ENCODE peak calls at places on chromosomes 7 and 10, in four cellular contexts. H, F, I and J are unnamed samples.

GRCh38 chr7:107606303-107606702 is 26.3 kb downstream of the BCAP29 start:
- DNase-seq in H (no peak), F (no peak), I (no peak), J (no peak)

GRCh38 chr10:51707821-51708424 is 8.5 kb upstream of the CSTF2T start:
- DNase-seq in F (no peak), H (no peak), I (no peak), J (no peak)

GRCh38 chr7:143288836-143289235 is 685 bp downstream of the CASP2 start:
- DNase-seq in H (no peak), F (peak; percentile 21), I (no peak), J (peak; percentile 12)

GRCh38 chr7:80722596-80723141 is 84.2 kb downstream of the CD36 start:
- DNase-seq in I (no peak), H (no peak), F (peak; percentile 99), J (no peak)

GRCh38 chr7:131653418-131654248 is 97.2 kb upstream of the PODXL start:
- DNase-seq in H (no peak), I (no peak), F (no peak), J (no peak)

GRCh38 chr7:23593706-23594105 is 3.5 kb upstream of the CCDC126 start:
- DNase-seq in I (no peak), F (no peak), H (peak; percentile 39), J (peak; percentile 61)

GRCh38 chr7:20514364-20514763 is 101.1 kb upstream of the ABCB5 start:
- DNase-seq in I (no peak), H (no peak), F (peak; percentile 24), J (no peak)

GRCh38 chr7:31022117-31022516 is 30.0 kb upstream of the ADCYAP1R1 start:
- DNase-seq in H (no peak), F (no peak), I (no peak), J (no peak)

GRCh38 chr10:3538850-3539531 is 246.0 kb downstream of the KLF6 start:
- DNase-seq in F (peak; percentile 99), H (peak; percentile 34), I (no peak), J (no peak)

GRCh38 chr10:44756235-44756634 is 154.9 kb upstream of the TMEM72 start:
- DNase-seq in I (no peak), H (no peak), F (peak; percentile 39), J (no peak)

GRCh38 chr7:12909483-12909882 is 222.1 kb downstream of the ARL4A start:
- DNase-seq in H (no peak), I (no peak), F (no peak), J (no peak)

GRCh38 chr7:45710271-45711160 is 136.3 kb downstream of the ADCY1 start:
- DNase-seq in F (no peak), I (no peak), H (no peak), J (no peak)

GRCh38 chr7:47147213-47147631 is 434.7 kb downstream of the TNS3 start:
- DNase-seq in I (no peak), H (no peak), F (no peak), J (no peak)

GRCh38 chr7:74027683-74028320 is at the start of gene ELN:
- DNase-seq in H (no peak), F (peak; percentile 33), I (no peak), J (no peak)

GRCh38 chr7:66720571-66720970 is 20.0 kb upstream of the RABGEF1 start:
- DNase-seq in F (no peak), I (no peak), H (no peak), J (no peak)

GRCh38 chr10:99742701-99743100 is 10.7 kb downstream of the CUTC start:
- DNase-seq in I (no peak), H (no peak), F (peak; percentile 44), J (no peak)

GRCh38 chr7:81605493-81605892 is 164.4 kb downstream of the HGF start:
- DNase-seq in H (no peak), F (no peak), I (no peak), J (no peak)

GRCh38 chr7:49255061-49255460 is 330.7 kb downstream of the CDC14C start:
- DNase-seq in I (no peak), H (no peak), F (no peak), J (no peak)

GRCh38 chr7:18976715-18977466 is 140.5 kb downstream of the TWIST1 start:
- DNase-seq in F (no peak), I (no peak), H (no peak), J (no peak)

GRCh38 chr7:39164887-39165286 is 187.2 kb downstream of the POU6F2 start:
- DNase-seq in F (no peak), H (no peak), I (no peak), J (no peak)

GRCh38 chr10:71831646-71832552 is 19.2 kb downstream of the PSAP start:
- DNase-seq in I (no peak), F (peak; percentile 49), H (no peak), J (no peak)

GRCh38 chr7:151897201-151897711 is 20.3 kb upstream of the PRKAG2 start:
- DNase-seq in H (no peak), F (no peak), I (no peak), J (no peak)

GRCh38 chr7:137975223-137975622 is 26.7 kb downstream of the CREB3L2 start:
- DNase-seq in I (peak; percentile 37), H (no peak), F (peak; percentile 82), J (peak; percentile 65)

GRCh38 chr7:72781161-72781560 is 46.8 kb downstream of the TYW1B start:
- DNase-seq in I (no peak), F (no peak), H (no peak), J (no peak)

GRCh38 chr10:124125305-124126116 is 32.1 kb upstream of the CHST15 start:
- DNase-seq in H (peak; percentile 17), I (no peak), F (peak; percentile 34), J (peak; percentile 37)
- TF ChIP-seq CTCF in H (peak; percentile 61), I (peak; percentile 56), F (peak; percentile 50), J (peak; percentile 47)

GRCh38 chr10:31353574-31353973 is 34.6 kb downstream of the ZEB1 start:
- DNase-seq in F (peak; percentile 39), H (peak; percentile 34), I (no peak), J (peak; percentile 86)
- TF ChIP-seq CTCF in F (no peak), H (peak; percentile 31), I (peak; percentile 28), J (peak; percentile 11)

GRCh38 chr7:88787777-88788176 is 7.8 kb downstream of the TEX47 start:
- DNase-seq in I (no peak), F (no peak), H (no peak), J (no peak)

GRCh38 chr7:88795553-88795952 is at the start of gene TEX47:
- DNase-seq in F (no peak), H (no peak), I (no peak), J (no peak)

GRCh38 chr7:88791891-88792290 is 3.6 kb downstream of the TEX47 start:
- DNase-seq in F (no peak), I (no peak), H (no peak), J (no peak)

GRCh38 chr7:88792361-88792760 is 3.2 kb downstream of the TEX47 start:
- DNase-seq in I (no peak), F (no peak), H (no peak), J (no peak)

DNA sequence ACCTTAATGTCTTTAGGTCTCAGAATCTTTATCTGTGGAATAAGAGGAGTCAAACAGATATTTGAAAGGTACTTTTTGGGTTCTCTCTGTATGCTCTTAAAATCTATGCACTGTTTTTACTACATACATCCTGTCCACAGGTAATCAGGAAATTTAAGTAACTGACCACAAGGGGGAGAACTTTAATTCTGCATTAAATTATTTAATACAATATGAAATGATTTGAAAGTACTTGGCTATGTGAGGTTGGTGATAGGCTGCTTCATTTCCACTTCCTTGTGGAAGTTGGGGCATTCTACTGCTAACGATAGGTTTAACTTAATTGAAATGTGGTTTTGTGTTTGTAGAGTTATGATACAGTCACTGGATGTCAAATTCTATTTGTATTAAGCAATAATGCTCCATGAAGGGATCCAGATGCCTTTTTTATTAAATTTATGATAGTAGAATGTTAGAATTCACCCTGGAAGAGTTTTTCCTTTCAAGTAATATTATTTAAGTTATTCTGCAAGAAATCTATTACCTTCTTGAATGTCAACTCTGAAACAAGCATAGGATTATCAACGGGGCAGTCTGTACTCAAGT is 6.0 kb downstream of the TEX47 start:
- DNase-seq in I (no peak), F (peak; percentile 45), H (no peak), J (peak; percentile 9)
- TF ChIP-seq CTCF in I (peak; percentile 77), F (peak; percentile 54), H (peak; percentile 78), J (peak; percentile 19)

DNA sequence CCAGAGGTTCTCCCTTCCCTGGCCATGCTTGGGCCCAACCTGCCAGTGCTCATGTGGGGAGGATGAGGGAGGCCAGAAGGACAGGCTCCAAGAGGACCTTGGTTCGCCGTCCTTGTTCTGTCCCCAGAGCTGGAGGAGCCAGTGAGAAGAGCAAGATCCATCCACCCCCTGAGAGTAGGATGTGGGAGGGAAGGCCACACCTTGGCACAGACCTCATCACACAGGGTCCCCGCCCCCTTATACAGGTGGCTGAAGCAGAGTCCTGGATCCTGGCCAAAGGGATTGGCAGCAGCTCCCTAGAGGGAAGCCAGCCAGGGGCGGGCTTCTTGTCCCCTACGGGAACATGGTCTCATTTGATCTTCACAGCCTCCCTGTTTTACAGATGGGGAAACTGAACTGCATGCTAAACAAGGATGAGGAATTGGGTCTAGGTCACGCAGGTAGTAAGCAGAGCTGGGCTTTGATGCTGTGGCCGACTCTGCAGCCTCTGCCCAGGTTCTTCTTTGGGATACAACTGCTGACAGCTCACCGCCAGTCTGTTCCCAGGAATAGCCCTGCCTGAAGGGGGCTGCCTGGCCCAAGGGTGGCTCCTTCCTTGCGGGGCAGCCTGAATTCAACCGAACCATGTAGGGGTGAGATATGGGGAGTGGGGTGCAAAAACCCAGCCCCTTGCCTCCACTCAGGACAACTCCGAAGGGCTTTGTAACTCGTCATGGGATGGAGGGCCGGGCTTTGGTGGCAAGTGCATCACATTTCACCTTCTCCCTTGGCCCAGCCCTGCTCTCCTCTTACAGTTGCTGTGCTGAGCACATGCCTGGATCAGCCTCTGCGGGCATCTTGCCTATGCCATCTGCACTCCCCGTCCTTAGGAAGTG is 62.2 kb upstream of the KDM7A start:
- DNase-seq in I (no peak), H (no peak), F (no peak), J (no peak)
- TF ChIP-seq CTCF in I (no peak), H (no peak), F (no peak), J (no peak)

DNA sequence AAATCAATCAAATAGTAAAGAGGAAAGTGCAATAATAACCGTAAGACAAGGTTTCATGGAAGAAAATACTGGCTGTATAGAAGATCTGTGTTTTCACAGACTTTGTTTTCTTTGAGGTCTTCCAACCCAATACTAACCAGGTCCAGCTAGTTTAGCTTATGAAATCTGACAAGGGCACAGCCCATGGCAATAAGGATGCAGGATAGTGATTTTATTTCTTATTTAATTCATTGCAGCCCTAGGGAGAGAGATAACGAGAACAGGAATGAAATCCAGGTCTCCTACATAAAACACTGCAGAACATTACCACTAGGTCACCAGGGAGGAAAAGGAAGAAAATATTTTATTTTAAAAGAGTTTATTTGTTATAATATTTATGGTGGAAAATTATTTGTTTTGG is 145.1 kb downstream of the DNAJC1 start:
- DNase-seq in I (no peak), H (no peak), F (no peak), J (no peak)
- TF ChIP-seq CTCF in I (no peak), H (no peak), F (no peak), J (no peak)